ENCODE peak calls at places on chromosomes 4 and X, in six cellular contexts. One of them, this sample, is unnamed. For H3K4me1, the result is how much of the 10 kb centered on the place peaks cover.

GRCh38 chrX:43939187-43939926 is 33.8 kb downstream of the NDP start:
- DNase-seq in aorta: no peak
- DNase-seq in GM23338: no peak
- DNase-seq in psoas muscle: no peak
- DNase-seq in pancreas: no peak
- DNase-seq in CD4-positive, CD25-positive, alpha-beta regulatory T cell: no peak
- DNase-seq in this sample: no peak

GRCh38 chr4:113300384-113301011 is 251.0 kb downstream of the ANK2 start:
- DNase-seq in aorta: no peak
- DNase-seq in GM23338: peak
- DNase-seq in psoas muscle: no peak
- DNase-seq in pancreas: no peak
- DNase-seq in CD4-positive, CD25-positive, alpha-beta regulatory T cell: no peak
- DNase-seq in this sample: no peak

GRCh38 chr4:92791876-92792490 is 488.2 kb downstream of the GRID2 start:
- DNase-seq in aorta: no peak
- DNase-seq in GM23338: no peak
- DNase-seq in psoas muscle: no peak
- DNase-seq in pancreas: no peak
- DNase-seq in CD4-positive, CD25-positive, alpha-beta regulatory T cell: no peak
- DNase-seq in this sample: no peak

GRCh38 chr4:47031011-47031678 is at the start of gene GABRB1:
- DNase-seq in aorta: peak
- DNase-seq in GM23338: peak
- DNase-seq in psoas muscle: peak
- DNase-seq in pancreas: peak
- DNase-seq in CD4-positive, CD25-positive, alpha-beta regulatory T cell: no peak
- DNase-seq in this sample: peak

GRCh38 chr4:144809056-144809640 is 163.2 kb downstream of the HHIP start:
- DNase-seq in aorta: no peak
- DNase-seq in GM23338: peak
- DNase-seq in psoas muscle: no peak
- DNase-seq in pancreas: no peak
- DNase-seq in CD4-positive, CD25-positive, alpha-beta regulatory T cell: no peak
- DNase-seq in this sample: no peak

GRCh38 chr4:177671387-177671786 is 229.2 kb upstream of the AGA start:
- DNase-seq in aorta: no peak
- DNase-seq in GM23338: no peak
- DNase-seq in psoas muscle: no peak
- DNase-seq in pancreas: no peak
- DNase-seq in CD4-positive, CD25-positive, alpha-beta regulatory T cell: no peak
- DNase-seq in this sample: no peak

GRCh38 chr4:73721901-73722300 is 18.5 kb upstream of the CXCL8 start:
- DNase-seq in aorta: no peak
- DNase-seq in GM23338: no peak
- DNase-seq in psoas muscle: no peak
- DNase-seq in pancreas: no peak
- DNase-seq in CD4-positive, CD25-positive, alpha-beta regulatory T cell: no peak
- DNase-seq in this sample: no peak

GRCh38 chrX:78517124-78517523 is 142.0 kb downstream of the RTL3 start:
- DNase-seq in aorta: no peak
- DNase-seq in GM23338: no peak
- DNase-seq in psoas muscle: no peak
- DNase-seq in pancreas: no peak
- DNase-seq in CD4-positive, CD25-positive, alpha-beta regulatory T cell: peak
- DNase-seq in this sample: no peak

GRCh38 chr4:125397226-125397625 is 82.5 kb downstream of the FAT4 start:
- DNase-seq in aorta: no peak
- DNase-seq in GM23338: no peak
- DNase-seq in psoas muscle: no peak
- DNase-seq in pancreas: no peak
- DNase-seq in CD4-positive, CD25-positive, alpha-beta regulatory T cell: no peak
- DNase-seq in this sample: no peak

GRCh38 chrX:69530306-69530705 is 26.2 kb downstream of the NALF2 start:
- DNase-seq in aorta: no peak
- DNase-seq in GM23338: no peak
- DNase-seq in psoas muscle: no peak
- DNase-seq in pancreas: no peak
- DNase-seq in CD4-positive, CD25-positive, alpha-beta regulatory T cell: no peak
- DNase-seq in this sample: no peak

GRCh38 chrX:27236681-27237080 is 226.5 kb downstream of the PPP4R3C start:
- DNase-seq in aorta: no peak
- DNase-seq in GM23338: no peak
- DNase-seq in psoas muscle: no peak
- DNase-seq in pancreas: no peak
- DNase-seq in CD4-positive, CD25-positive, alpha-beta regulatory T cell: no peak
- DNase-seq in this sample: no peak

DNA sequence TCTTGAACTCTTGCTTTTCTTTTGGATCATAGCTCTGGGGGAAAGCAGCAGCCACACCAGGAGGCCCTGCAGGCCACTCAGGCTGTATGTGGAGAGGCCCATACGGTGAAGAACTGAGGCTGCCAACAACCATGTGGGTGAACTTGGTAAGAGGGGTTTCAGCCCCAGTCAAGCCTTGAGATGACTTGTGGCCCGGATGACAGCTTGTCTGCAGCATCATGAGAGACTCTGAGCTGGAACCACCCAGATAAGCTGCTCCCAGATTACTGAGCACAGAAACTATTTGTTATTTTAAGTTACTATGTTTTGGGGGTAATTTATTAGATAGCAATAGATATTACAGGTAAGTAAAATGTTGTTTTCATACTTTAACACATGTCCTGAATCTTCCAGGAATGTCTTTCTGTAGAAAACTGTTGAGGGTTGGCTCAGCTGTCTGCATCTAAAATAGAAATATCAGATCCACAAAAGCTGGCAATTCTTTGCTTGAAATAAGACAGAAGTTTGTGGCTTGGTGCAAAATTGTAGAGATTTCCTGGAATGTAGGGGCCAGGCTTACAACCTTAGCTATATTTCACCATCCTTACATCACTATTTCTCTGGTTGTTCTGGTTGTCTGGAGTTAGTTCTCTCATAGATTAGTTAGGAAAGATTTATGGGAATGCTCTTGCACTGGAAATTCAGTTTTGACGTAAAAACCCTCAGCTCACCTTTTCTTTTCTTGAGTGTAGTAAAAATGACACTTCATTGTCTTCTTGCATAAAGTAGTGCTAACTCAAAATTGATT is 272.1 kb downstream of the RAPGEF2 start:
- DNase-seq in aorta: no peak
- DNase-seq in GM23338: no peak
- DNase-seq in psoas muscle: no peak
- DNase-seq in pancreas: no peak
- DNase-seq in CD4-positive, CD25-positive, alpha-beta regulatory T cell: no peak
- DNase-seq in this sample: no peak
- H3K27ac ChIP-seq in aorta: no peak
- H3K27ac ChIP-seq in GM23338: no peak
- H3K27ac ChIP-seq in psoas muscle: no peak
- H3K27ac ChIP-seq in pancreas: no peak
- H3K27ac ChIP-seq in CD4-positive, CD25-positive, alpha-beta regulatory T cell: no peak
- H3K27ac ChIP-seq in this sample: no peak

GRCh38 chr4:182504440-182504839 is 261.2 kb downstream of the TENM3 start:
- DNase-seq in aorta: no peak
- DNase-seq in GM23338: no peak
- DNase-seq in psoas muscle: no peak
- DNase-seq in pancreas: no peak
- DNase-seq in CD4-positive, CD25-positive, alpha-beta regulatory T cell: no peak
- DNase-seq in this sample: no peak
- H3K4me1 ChIP-seq in aorta: under half
- H3K4me1 ChIP-seq in GM23338: half or more
- H3K4me1 ChIP-seq in psoas muscle: under half
- H3K4me1 ChIP-seq in pancreas: under half
- H3K4me1 ChIP-seq in CD4-positive, CD25-positive, alpha-beta regulatory T cell: under half
- H3K4me1 ChIP-seq in this sample: under half

DNA sequence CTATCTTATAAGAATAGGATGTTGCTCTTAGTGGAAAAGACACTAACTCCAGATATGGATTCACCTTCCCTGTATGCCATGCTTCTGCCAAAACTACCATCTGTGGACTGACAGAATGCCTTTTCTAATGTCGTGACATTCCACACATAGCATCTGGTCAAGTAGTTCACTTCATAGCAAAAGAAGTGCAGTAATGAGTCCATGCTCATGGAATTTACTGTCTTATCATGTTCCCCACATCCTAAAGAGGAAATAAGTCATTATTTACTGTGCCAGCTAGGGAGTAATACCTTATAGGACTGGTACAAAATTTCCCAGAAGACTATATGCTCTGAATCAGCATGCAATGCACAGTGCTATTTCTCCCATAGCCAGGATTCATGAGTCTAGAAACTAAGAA is 562.4 kb downstream of the TLL1 start:
- DNase-seq in aorta: no peak
- DNase-seq in GM23338: no peak
- DNase-seq in psoas muscle: no peak
- DNase-seq in pancreas: no peak
- DNase-seq in CD4-positive, CD25-positive, alpha-beta regulatory T cell: no peak
- DNase-seq in this sample: no peak
- H3K27ac ChIP-seq in aorta: no peak
- H3K27ac ChIP-seq in GM23338: no peak
- H3K27ac ChIP-seq in psoas muscle: no peak
- H3K27ac ChIP-seq in pancreas: no peak
- H3K27ac ChIP-seq in CD4-positive, CD25-positive, alpha-beta regulatory T cell: no peak
- H3K27ac ChIP-seq in this sample: no peak

GRCh38 chr4:62549601-62550000 is 1349.5 kb downstream of the ADGRL3 start:
- DNase-seq in aorta: no peak
- DNase-seq in GM23338: no peak
- DNase-seq in psoas muscle: no peak
- DNase-seq in pancreas: no peak
- DNase-seq in CD4-positive, CD25-positive, alpha-beta regulatory T cell: no peak
- DNase-seq in this sample: no peak
- H3K4me1 ChIP-seq in aorta: under half
- H3K4me1 ChIP-seq in GM23338: under half
- H3K4me1 ChIP-seq in psoas muscle: under half
- H3K4me1 ChIP-seq in pancreas: under half
- H3K4me1 ChIP-seq in CD4-positive, CD25-positive, alpha-beta regulatory T cell: under half
- H3K4me1 ChIP-seq in this sample: under half

This sample was measured in colonic mucosa.